ENCODE peak calls at places on chromosomes 13 and 19, in four cellular contexts. O is endothelial cell, D is skeletal muscle cell, V is pancreas. P is an unnamed sample.
A peak's percentile ranks its signal among the peaks of the same experiment; 100 is the strongest.

GRCh38 chr19:45141203-45141900 is 19.4 kb downstream of the NKPD1 start:
- DNase-seq in D (no peak), O (no peak), V (no peak), P (no peak)

GRCh38 chr19:51607920-51608562 is 22.2 kb downstream of the SIGLEC5 start:
- DNase-seq in O (peak; percentile 97), D (peak; percentile 11), V (peak; percentile 57), P (peak; percentile 62)

GRCh38 chr13:109371066-109371465 is 415.3 kb downstream of the IRS2 start:
- DNase-seq in D (no peak), V (no peak), O (no peak), P (no peak)

GRCh38 chr19:8321760-8322637 is 703 bp downstream of the RPS28 start:
- DNase-seq in V (no peak), D (no peak), O (no peak), P (no peak)

GRCh38 chr19:42433503-42434260 is 6.5 kb upstream of the LIPE start:
- DNase-seq in V (peak; percentile 90), D (no peak), O (peak; percentile 76), P (no peak)

GRCh38 chr19:52963229-52963760 is 614 bp upstream of the ZNF816 start:
- DNase-seq in V (no peak), O (peak; percentile 26), D (no peak), P (peak; percentile 38)

GRCh38 chr19:45547965-45548609 is 36.5 kb downstream of the OPA3 start:
- DNase-seq in D (no peak), V (no peak), O (no peak), P (no peak)

GRCh38 chr13:43232866-43233265 is 209.5 kb downstream of the DNAJC15 start:
- DNase-seq in D (peak; percentile 87), O (no peak), V (peak; percentile 28), P (no peak)

GRCh38 chr19:51691122-51692064 is 1.7 kb upstream of the SPACA6 start:
- DNase-seq in V (no peak), O (no peak), D (peak; percentile 37), P (peak; percentile 51)

GRCh38 chr13:46648166-46648607 is 95.2 kb downstream of the LRCH1 start:
- DNase-seq in D (peak; percentile 51), O (no peak), V (peak; percentile 43), P (no peak)

GRCh38 chr13:29619995-29620394 is 24.5 kb upstream of the SLC7A1 start:
- DNase-seq in O (no peak), V (no peak), D (no peak), P (no peak)

GRCh38 chr13:112376050-112376681 is at the start of gene SPACA7:
- DNase-seq in D (no peak), V (no peak), O (no peak), P (no peak)

GRCh38 chr13:97327521-97328221 is 105.5 kb downstream of the MBNL2 start:
- DNase-seq in O (no peak), D (no peak), V (no peak), P (no peak)

GRCh38 chr13:93847162-93847561 is 620.6 kb downstream of the GPC6 start:
- DNase-seq in O (no peak), D (peak; percentile 48), V (no peak), P (no peak)

GRCh38 chr13:48891586-48891985 is 84.1 kb upstream of the FNDC3A start:
- DNase-seq in O (no peak), V (no peak), D (peak; percentile 80), P (no peak)

GRCh38 chr19:39363909-39364457 is 21.8 kb downstream of the SAMD4B start:
- DNase-seq in D (no peak), V (no peak), O (no peak), P (no peak)

GRCh38 chr13:100833427-100833826 is 158.8 kb upstream of the TMTC4 start:
- DNase-seq in O (no peak), V (no peak), D (no peak), P (no peak)

GRCh38 chr19:7004313-7004931 is 16.8 kb downstream of the MBD3L2B start:
- DNase-seq in D (no peak), V (no peak), O (peak; percentile 11), P (no peak)

GRCh38 chr13:25446261-25446660 is 74.5 kb downstream of the ATP8A2 start:
- DNase-seq in V (no peak), O (no peak), D (no peak), P (no peak)

GRCh38 chr19:10516064-10516385 is 1.2 kb downstream of the S1PR5 start:
- DNase-seq in V (no peak), O (no peak), D (no peak), P (no peak)

GRCh38 chr13:79904581-79904980 is 423.6 kb downstream of the NDFIP2 start:
- DNase-seq in V (no peak), O (no peak), D (no peak), P (no peak)

GRCh38 chr19:39828015-39828633 is 5.8 kb downstream of the DYRK1B start:
- DNase-seq in O (no peak), V (no peak), D (no peak), P (no peak)

GRCh38 chr19:45773384-45773783 is 4.3 kb upstream of the SIX5 start:
- DNase-seq in V (peak; percentile 78), D (no peak), O (no peak), P (no peak)

GRCh38 chr19:38851622-38852230 is 1.9 kb upstream of the HNRNPL start:
- DNase-seq in D (peak; percentile 75), V (peak; percentile 92), O (peak; percentile 95), P (peak; percentile 95)

GRCh38 chr19:54532528-54532927 is 29.9 kb downstream of the LAIR2 start:
- DNase-seq in O (no peak), V (no peak), D (no peak), P (no peak)

GRCh38 chr13:23552661-23553060 is 17.6 kb upstream of the TNFRSF19 start:
- DNase-seq in O (no peak), D (no peak), V (no peak), P (no peak)

GRCh38 chr13:98129059-98129741 is 13.7 kb upstream of the FARP1 start:
- DNase-seq in V (no peak), O (no peak), D (peak; percentile 85), P (no peak)

GRCh38 chr19:38213911-38214625 is 10.0 kb downstream of the DPF1 start:
- DNase-seq in D (peak; percentile 20), V (no peak), O (no peak), P (no peak)

GRCh38 chr19:40521276-40521675 is 54.5 kb downstream of the SPTBN4 start:
- DNase-seq in O (no peak), D (no peak), V (no peak), P (no peak)

GRCh38 chr13:20426766-20427448 is 98.8 kb downstream of the CRYL1 start:
- DNase-seq in D (no peak), O (no peak), V (no peak), P (no peak)

GRCh38 chr19:5932593-5933262 is 18.7 kb downstream of the CAPS start:
- DNase-seq in D (no peak), O (no peak), V (no peak), P (no peak)

P was measured in ovary.